ENCODE peak calls at places on chromosomes 12 and 14, in nine cellular contexts. P is esophagus squamous epithelium, O is Peyer's patch, B is heart left ventricle, W is tibial nerve, Q is HepG2, D is breast epithelium, A is K562, S is A549. I is an unnamed sample. For H3K4me1, the result is how much of the 10 kb centered on the place peaks cover.

GRCh38 chr12:5889381-5890047 is 55.5 kb downstream of the ANO2 start:
- DNase-seq in P (no peak), O (no peak), B (no peak), W (no peak), Q (peak), D (no peak), A (peak), S (peak), I (no peak)

GRCh38 chr14:36747411-36748184 is 85.9 kb downstream of the PAX9 start:
- DNase-seq in P (no peak), O (no peak), B (no peak), W (no peak), Q (peak), D (no peak), A (peak), S (peak), I (no peak)

GRCh38 chr12:43111608-43112007 is 440.4 kb downstream of the ADAMTS20 start:
- DNase-seq in P (no peak), O (no peak), B (no peak), W (no peak), Q (no peak), D (no peak), A (no peak), S (no peak), I (no peak)

GRCh38 chr14:92280554-92281262 is 42.3 kb upstream of the SLC24A4 start:
- DNase-seq in P (no peak), O (no peak), B (no peak), W (no peak), Q (no peak), D (no peak), A (no peak), S (no peak), I (no peak)

GRCh38 chr12:111035578-111036301 is 115.4 kb upstream of the MYL2 start:
- DNase-seq in P (no peak), O (no peak), B (no peak), W (no peak), Q (no peak), D (no peak), A (no peak), S (no peak), I (no peak)

GRCh38 chr12:47078086-47078395 is 1.4 kb upstream of the PCED1B start:
- DNase-seq in P (no peak), O (no peak), B (no peak), W (no peak), Q (no peak), D (no peak), A (no peak), S (no peak), I (no peak)

GRCh38 chr12:116784238-116784612 is 46.1 kb downstream of the RNFT2 start:
- DNase-seq in P (no peak), O (no peak), B (no peak), W (no peak), Q (no peak), D (no peak), A (peak), S (peak), I (no peak)

GRCh38 chr14:96224480-96225096 is 19.9 kb downstream of the BDKRB2 start:
- DNase-seq in P (no peak), O (peak), B (no peak), W (no peak), Q (no peak), D (peak), A (no peak), S (no peak), I (no peak)

GRCh38 chr14:33679025-33679424 is 271.8 kb downstream of the EGLN3 start:
- DNase-seq in P (no peak), O (no peak), B (no peak), W (no peak), Q (no peak), D (no peak), A (no peak), S (no peak), I (no peak)

GRCh38 chr12:18383203-18383602 is 121.9 kb downstream of the PIK3C2G start:
- DNase-seq in P (no peak), O (no peak), B (no peak), W (no peak), Q (peak), D (no peak), A (no peak), S (peak), I (no peak)

GRCh38 chr12:116299064-116299463 is 21.6 kb upstream of the MED13L start:
- DNase-seq in P (no peak), O (no peak), B (no peak), W (no peak), Q (no peak), D (no peak), A (no peak), S (no peak), I (no peak)

GRCh38 chr14:92657457-92658142 is 90.8 kb downstream of the LGMN start:
- DNase-seq in P (no peak), O (no peak), B (peak), W (no peak), Q (no peak), D (peak), A (no peak), S (no peak), I (peak)

GRCh38 chr14:35369701-35370191 is 34.8 kb downstream of the NFKBIA start:
- DNase-seq in P (no peak), O (no peak), B (no peak), W (no peak), Q (no peak), D (no peak), A (no peak), S (peak), I (no peak)

GRCh38 chr12:57404966-57405640 is 25.7 kb downstream of the R3HDM2 start:
- DNase-seq in P (no peak), O (no peak), B (no peak), W (no peak), Q (no peak), D (no peak), A (no peak), S (no peak), I (no peak)

GRCh38 chr12:20367731-20368652 is at the start of gene PDE3A:
- DNase-seq in P (no peak), O (peak), B (peak), W (peak), Q (no peak), D (no peak), A (no peak), S (peak), I (peak)

GRCh38 chr14:61109288-61109687 is 128.2 kb downstream of the SLC38A6 start:
- DNase-seq in P (no peak), O (no peak), B (no peak), W (no peak), Q (no peak), D (no peak), A (no peak), S (no peak), I (no peak)

GRCh38 chr12:63752283-63752682 is 27.4 kb upstream of the RXYLT1 start:
- DNase-seq in P (no peak), O (no peak), B (no peak), W (no peak), Q (no peak), D (no peak), A (no peak), S (no peak), I (no peak)

GRCh38 chr14:37202812-37203211 is 5.1 kb downstream of the MIPOL1 start:
- DNase-seq in P (no peak), O (no peak), B (no peak), W (no peak), Q (no peak), D (no peak), A (no peak), S (no peak), I (no peak)

GRCh38 chr12:113932411-113933196 is 33.5 kb downstream of the RBM19 start:
- DNase-seq in P (no peak), O (no peak), B (no peak), W (no peak), Q (peak), D (no peak), A (peak), S (no peak), I (peak)

GRCh38 chr14:20811994-20812393 is 9.3 kb upstream of the RNASE1 start:
- DNase-seq in P (no peak), O (peak), B (no peak), W (no peak), Q (no peak), D (no peak), A (no peak), S (no peak), I (no peak)

GRCh38 chr14:50823763-50824636 is 7.0 kb downstream of the NIN start:
- DNase-seq in P (no peak), O (no peak), B (no peak), W (no peak), Q (no peak), D (no peak), A (no peak), S (no peak), I (no peak)

GRCh38 chr12:116247377-116247776 is 30.1 kb downstream of the MED13L start:
- DNase-seq in P (no peak), O (no peak), B (no peak), W (no peak), Q (no peak), D (no peak), A (no peak), S (no peak), I (no peak)

GRCh38 chr12:88408828-88409227 is 171.4 kb downstream of the KITLG start:
- DNase-seq in P (no peak), O (no peak), B (no peak), W (no peak), Q (no peak), D (no peak), A (no peak), S (no peak), I (no peak)

GRCh38 chr14:55976619-55977018 is 141.6 kb upstream of the PELI2 start:
- DNase-seq in P (no peak), O (no peak), B (no peak), W (no peak), Q (no peak), D (no peak), A (no peak), S (no peak), I (no peak)

GRCh38 chr12:109592905-109593272 is 19.3 kb downstream of the MVK start:
- DNase-seq in P (no peak), O (no peak), B (peak), W (no peak), Q (no peak), D (no peak), A (no peak), S (no peak), I (no peak)

GRCh38 chr14:20177433-20177974 is 13.2 kb upstream of the OR11G2 start:
- DNase-seq in P (no peak), O (no peak), B (no peak), W (no peak), Q (no peak), D (no peak), A (peak), S (no peak), I (no peak)

GRCh38 chr14:36105401-36105800 is 71.1 kb downstream of the PTCSC3 start:
- DNase-seq in P (no peak), O (no peak), B (no peak), W (no peak), Q (peak), D (no peak), A (no peak), S (peak), I (no peak)

GRCh38 chr14:104120281-104120741 is 18.1 kb upstream of the KIF26A start:
- DNase-seq in P (no peak), O (no peak), B (peak), W (no peak), Q (no peak), D (no peak), A (no peak), S (no peak), I (no peak)

DNA sequence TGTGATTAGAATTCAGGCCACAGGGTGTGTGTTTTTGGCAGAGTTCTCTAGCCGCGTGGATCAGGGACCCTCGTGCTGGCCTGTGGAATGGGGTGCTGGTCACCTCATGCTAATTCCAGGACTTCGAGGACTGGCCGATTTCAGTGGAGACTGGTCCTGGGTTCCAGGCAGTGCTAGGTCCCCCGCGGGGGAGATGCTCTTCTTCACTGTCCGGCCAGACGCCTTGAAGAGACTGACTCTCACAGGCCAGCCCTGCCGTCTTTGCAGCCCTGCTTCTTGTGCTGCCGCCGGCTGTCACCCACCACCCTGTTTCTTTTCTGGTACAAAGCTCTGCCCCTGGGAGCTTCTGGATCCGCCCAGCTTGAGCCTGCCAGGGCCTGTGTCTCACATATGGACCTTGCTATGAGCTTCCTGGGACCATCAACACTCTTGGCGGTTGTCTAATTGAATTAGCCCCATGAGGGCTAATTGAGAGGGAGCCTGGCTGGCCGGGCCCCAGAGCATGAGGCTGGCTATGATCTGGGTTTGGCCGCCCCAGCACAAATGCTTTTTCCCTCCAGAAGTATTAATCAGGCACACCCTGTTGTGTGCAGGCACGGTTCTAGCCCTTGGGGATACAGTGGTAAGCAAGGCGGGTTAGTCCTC is 8.2 kb downstream of the MLXIP start:
- DNase-seq in P (no peak), O (no peak), B (no peak), W (no peak), Q (no peak), D (no peak), A (no peak), S (no peak), I (no peak)
- H3K4me1 ChIP-seq in P (under half), O (under half), B (half or more), W (half or more), Q (under half), D (under half), A (under half), S (half or more), I (half or more)

GRCh38 chr12:80411787-80412186 is 32.2 kb upstream of the PTPRQ start:
- DNase-seq in P (no peak), O (no peak), B (no peak), W (no peak), Q (no peak), D (no peak), A (no peak), S (no peak), I (no peak)

GRCh38 chr12:80412343-80412953 is 31.6 kb upstream of the PTPRQ start:
- DNase-seq in P (no peak), O (no peak), B (no peak), W (no peak), Q (peak), D (no peak), A (peak), S (peak), I (no peak)

GRCh38 chr12:80413462-80413861 is 30.6 kb upstream of the PTPRQ start:
- DNase-seq in P (no peak), O (no peak), B (no peak), W (no peak), Q (no peak), D (no peak), A (no peak), S (peak), I (no peak)
- TF ChIP-seq CTCF in P (no peak), O (no peak), B (no peak), W (no peak), Q (peak), D (no peak), A (no peak), S (peak), I (no peak)

GRCh38 chr12:32754101-32754500 is 1.6 kb downstream of the YARS2 start:
- DNase-seq in P (no peak), O (no peak), B (no peak), W (no peak), Q (no peak), D (no peak), A (no peak), S (no peak), I (no peak)

GRCh38 chr12:32757159-32757556 is 1.5 kb upstream of the YARS2 start:
- DNase-seq in P (no peak), O (no peak), B (no peak), W (no peak), Q (no peak), D (no peak), A (no peak), S (no peak), I (no peak)

GRCh38 chr12:32756476-32757158 is 920 bp upstream of the YARS2 start:
- DNase-seq in P (no peak), O (no peak), B (no peak), W (no peak), Q (no peak), D (no peak), A (no peak), S (no peak), I (no peak)

GRCh38 chr12:32755051-32755653 is 545 bp downstream of the YARS2 start:
- DNase-seq in P (peak), O (peak), B (peak), W (peak), Q (peak), D (peak), A (peak), S (peak), I (peak)

GRCh38 chr12:32755654-32756475 is at the start of gene YARS2:
- DNase-seq in P (peak), O (peak), B (peak), W (peak), Q (peak), D (peak), A (peak), S (peak), I (peak)
- TF ChIP-seq POLR2A in P (peak), O (peak), B (no peak), W (peak), Q (peak), D (peak), A (peak), S (peak), I (peak)

DNA sequence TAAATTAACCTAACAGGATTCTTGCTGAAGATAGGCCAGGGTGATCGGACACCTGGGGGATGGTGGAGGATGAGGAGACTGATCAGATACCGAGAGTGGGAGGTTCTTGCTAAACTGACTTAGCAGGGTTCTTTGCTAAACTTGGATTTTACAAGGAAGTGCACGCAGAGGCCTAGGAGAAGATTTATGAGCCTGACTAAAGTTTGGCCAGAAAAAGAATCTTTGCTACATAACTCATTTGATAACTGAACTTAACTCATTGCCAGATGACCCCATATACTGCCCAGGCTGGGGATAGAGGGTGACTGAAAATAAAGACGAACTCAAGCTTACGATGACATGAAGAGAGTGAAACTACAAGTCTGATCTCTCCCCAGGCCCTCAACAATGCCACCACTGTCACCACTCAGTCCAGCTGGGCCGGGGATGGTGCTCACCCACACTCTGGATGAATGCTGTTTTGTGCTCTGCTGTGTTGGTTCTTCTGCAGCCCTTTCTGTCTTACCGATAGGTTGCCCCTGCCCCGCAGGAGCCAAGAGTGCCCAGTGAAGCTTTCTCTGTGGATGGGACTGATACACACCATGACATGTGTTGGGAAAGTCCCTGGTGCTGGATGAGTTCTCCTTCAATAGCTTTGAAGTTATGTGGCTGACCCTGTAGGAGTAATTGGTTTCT is 29.0 kb downstream of the PPFIBP1 start:
- DNase-seq in P (no peak), O (no peak), B (no peak), W (no peak), Q (peak), D (no peak), A (no peak), S (no peak), I (no peak)
- H3K4me1 ChIP-seq in P (under half), O (under half), B (half or more), W (half or more), Q (half or more), D (under half), A (under half), S (half or more), I (half or more)

GRCh38 chr12:98419795-98420402 is 95.5 kb upstream of the TMPO start:
- DNase-seq in P (no peak), O (no peak), B (no peak), W (no peak), Q (no peak), D (peak), A (no peak), S (no peak), I (no peak)

GRCh38 chr12:98419101-98419794 is 96.1 kb upstream of the TMPO start:
- DNase-seq in P (no peak), O (no peak), B (no peak), W (no peak), Q (no peak), D (peak), A (no peak), S (no peak), I (no peak)

GRCh38 chr12:98418357-98419075 is 96.9 kb upstream of the TMPO start:
- DNase-seq in P (peak), O (peak), B (peak), W (peak), Q (no peak), D (peak), A (peak), S (peak), I (peak)

GRCh38 chr12:98417303-98417702 is 98.1 kb upstream of the TMPO start:
- DNase-seq in P (no peak), O (no peak), B (no peak), W (no peak), Q (no peak), D (no peak), A (no peak), S (no peak), I (no peak)

GRCh38 chr12:98416845-98417244 is 98.5 kb upstream of the TMPO start:
- DNase-seq in P (no peak), O (no peak), B (no peak), W (no peak), Q (no peak), D (no peak), A (no peak), S (peak), I (no peak)
- TF ChIP-seq CTCF in P (no peak), O (no peak), B (peak), W (no peak), Q (peak), D (no peak), A (peak), S (peak), I (peak)

DNA sequence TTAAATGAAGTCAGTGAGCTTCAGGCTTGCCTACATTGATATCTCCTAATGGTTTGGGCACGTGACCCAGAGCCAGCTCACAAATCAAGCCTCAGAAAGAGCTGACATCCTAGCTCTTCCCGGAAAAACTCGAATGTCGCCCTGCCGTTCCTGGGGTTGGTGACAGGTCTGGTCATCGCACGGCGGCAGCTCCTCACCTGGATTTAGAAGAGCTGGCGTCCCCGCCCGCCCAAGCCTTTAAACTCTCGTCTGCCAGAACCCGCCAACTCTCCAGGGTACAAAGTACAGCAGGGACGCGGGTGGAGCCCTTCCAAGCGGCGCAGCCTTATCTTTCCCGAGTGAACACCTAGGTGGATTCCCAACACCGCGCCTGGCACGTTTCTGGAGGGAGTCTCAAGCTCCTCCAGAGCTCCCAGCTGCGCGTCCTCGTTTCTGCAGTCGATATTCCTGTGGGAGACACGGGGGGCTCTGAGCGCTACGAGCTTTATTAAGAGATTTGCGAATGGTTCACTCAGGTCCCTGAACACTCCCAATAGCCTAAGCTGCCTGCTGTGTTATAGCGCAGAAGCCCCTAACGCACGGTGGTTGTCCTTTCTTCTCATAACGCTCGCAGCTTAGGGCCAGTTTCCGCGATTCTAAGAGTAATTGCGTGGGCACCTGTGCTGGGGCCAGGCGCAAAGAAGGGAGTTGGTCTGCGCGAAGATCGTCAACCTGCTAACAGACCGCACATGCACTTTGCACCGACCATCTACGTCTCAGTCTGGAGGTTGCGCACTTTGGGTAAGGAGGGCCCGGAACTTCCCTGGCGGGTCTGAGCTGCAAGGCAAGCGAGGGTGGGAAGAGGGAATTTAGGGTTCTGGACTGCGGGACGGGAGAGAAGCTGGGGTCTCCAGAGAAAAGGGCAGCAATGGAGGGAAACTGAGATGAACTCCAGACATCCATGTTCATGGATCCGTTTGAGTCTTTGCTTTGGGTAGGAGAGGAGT is at the start of gene SSTR1:
- DNase-seq in P (no peak), O (peak), B (no peak), W (no peak), Q (peak), D (no peak), A (no peak), S (no peak), I (no peak)
- TF ChIP-seq POLR2A in P (no peak), O (peak), B (no peak), W (no peak), Q (no peak), D (no peak), A (no peak), S (no peak), I (no peak)

I was measured in adrenal gland.